ENCODE peak calls at places on chromosomes 1 and 21, in ten cellular contexts. C, T, A, F, I, R, L, N, J and E are unnamed samples.

GRCh38 chr1:71677541-71677940 is 596.7 kb upstream of the ZRANB2 start:
- DNase-seq in C (no peak), T (no peak), A (no peak), F (no peak), I (no peak), R (no peak), L (no peak), N (no peak), J (no peak), E (no peak)

GRCh38 chr1:181137217-181137743 is 48.8 kb downstream of the IER5 start:
- DNase-seq in C (no peak), T (no peak), A (no peak), F (no peak), I (no peak), R (no peak), L (no peak), N (no peak), J (no peak), E (no peak)

GRCh38 chr21:37267269-37268185 is at the start of gene VPS26C:
- DNase-seq in C (peak), T (peak), A (peak), F (peak), I (peak), R (peak), L (peak), N (peak), J (peak), E (peak)

GRCh38 chr1:22234631-22235030 is 91.7 kb upstream of the WNT4 start:
- DNase-seq in C (no peak), T (no peak), A (no peak), F (no peak), I (no peak), R (no peak), L (no peak), N (no peak), J (no peak), E (no peak)

GRCh38 chr1:113714606-113715269 is 44.5 kb downstream of the PHTF1 start:
- DNase-seq in C (no peak), T (no peak), A (no peak), F (no peak), I (no peak), R (no peak), L (no peak), N (no peak), J (no peak), E (no peak)

GRCh38 chr21:26117324-26117971 is 53.1 kb downstream of the APP start:
- DNase-seq in C (no peak), T (no peak), A (no peak), F (no peak), I (no peak), R (no peak), L (no peak), N (no peak), J (no peak), E (no peak)

GRCh38 chr1:78918157-78918556 is 88.4 kb downstream of the ADGRL4 start:
- DNase-seq in C (no peak), T (peak), A (no peak), F (no peak), I (no peak), R (no peak), L (no peak), N (no peak), J (no peak), E (no peak)

GRCh38 chr1:89910780-89911179 is 84.1 kb upstream of the ZNF326 start:
- DNase-seq in C (no peak), T (peak), A (no peak), F (peak), I (peak), R (peak), L (peak), N (no peak), J (no peak), E (peak)

GRCh38 chr1:184270556-184270955 is 116.3 kb upstream of the C1orf21 start:
- DNase-seq in C (no peak), T (no peak), A (no peak), F (no peak), I (peak), R (peak), L (no peak), N (no peak), J (no peak), E (peak)

GRCh38 chr1:3552751-3553150 is 58.6 kb downstream of the MEGF6 start:
- DNase-seq in C (no peak), T (no peak), A (no peak), F (no peak), I (no peak), R (no peak), L (no peak), N (no peak), J (no peak), E (no peak)

GRCh38 chr1:3409737-3410434 is 44.6 kb upstream of the ARHGEF16 start:
- DNase-seq in C (no peak), T (peak), A (peak), F (peak), I (peak), R (peak), L (peak), N (no peak), J (no peak), E (peak)

GRCh38 chr1:54668567-54668966 is 27.0 kb downstream of the MROH7 start:
- DNase-seq in C (no peak), T (no peak), A (no peak), F (no peak), I (no peak), R (no peak), L (no peak), N (no peak), J (no peak), E (no peak)

GRCh38 chr1:206570529-206570928 is 41.7 kb downstream of the EIF2D start:
- DNase-seq in C (no peak), T (no peak), A (no peak), F (no peak), I (peak), R (no peak), L (no peak), N (no peak), J (no peak), E (no peak)

GRCh38 chr1:34924759-34925555 is 4.5 kb downstream of the DLGAP3 start:
- DNase-seq in C (peak), T (peak), A (peak), F (no peak), I (peak), R (peak), L (peak), N (peak), J (peak), E (peak)